ENCODE peak calls at places on chromosomes 3 and 15, in six cellular contexts. One of them, this sample, is unnamed.

GRCh38 chr3:126449621-126450051 is 26.1 kb downstream of the ZXDC start:
- DNase-seq in GM04504: no peak
- DNase-seq in HL-60: no peak
- DNase-seq in ELR: no peak
- DNase-seq in NCI-H774: no peak
- DNase-seq in T1000: no peak
- DNase-seq in this sample: no peak

GRCh38 chr3:54654776-54655175 is 273.1 kb downstream of the LRTM1 start:
- DNase-seq in GM04504: no peak
- DNase-seq in HL-60: no peak
- DNase-seq in ELR: no peak
- DNase-seq in NCI-H774: no peak
- DNase-seq in T1000: no peak
- DNase-seq in this sample: no peak

GRCh38 chr3:152322756-152323155 is 54.0 kb downstream of the MBNL1 start:
- DNase-seq in GM04504: no peak
- DNase-seq in HL-60: peak; percentile 67
- DNase-seq in ELR: no peak
- DNase-seq in NCI-H774: no peak
- DNase-seq in T1000: no peak
- DNase-seq in this sample: no peak

GRCh38 chr15:62112051-62112450 is 45.3 kb downstream of the C2CD4A start:
- DNase-seq in GM04504: no peak
- DNase-seq in HL-60: no peak
- DNase-seq in ELR: no peak
- DNase-seq in NCI-H774: no peak
- DNase-seq in T1000: no peak
- DNase-seq in this sample: no peak

GRCh38 chr15:88894348-88894818 is 961 bp downstream of the HAPLN3 start:
- DNase-seq in GM04504: no peak
- DNase-seq in HL-60: peak; percentile 43
- DNase-seq in ELR: peak; percentile 41
- DNase-seq in NCI-H774: peak; percentile 29
- DNase-seq in T1000: no peak
- DNase-seq in this sample: peak; percentile 81

GRCh38 chr15:33226559-33227181 is 32.2 kb upstream of the FMN1 start:
- DNase-seq in GM04504: no peak
- DNase-seq in HL-60: peak; percentile 68
- DNase-seq in ELR: peak; percentile 69
- DNase-seq in NCI-H774: peak; percentile 58
- DNase-seq in T1000: no peak
- DNase-seq in this sample: peak; percentile 50

GRCh38 chr15:70806992-70807712 is 43.8 kb upstream of the UACA start:
- DNase-seq in GM04504: no peak
- DNase-seq in HL-60: peak; percentile 78
- DNase-seq in ELR: peak; percentile 29
- DNase-seq in NCI-H774: no peak
- DNase-seq in T1000: no peak
- DNase-seq in this sample: no peak

GRCh38 chr3:129014148-129014547 is 13.0 kb downstream of the EFCC1 start:
- DNase-seq in GM04504: no peak
- DNase-seq in HL-60: no peak
- DNase-seq in ELR: no peak
- DNase-seq in NCI-H774: no peak
- DNase-seq in T1000: no peak
- DNase-seq in this sample: no peak

GRCh38 chr3:185537369-185537970 is 14.9 kb downstream of the LIPH start:
- DNase-seq in GM04504: peak; percentile 55
- DNase-seq in HL-60: peak; percentile 94
- DNase-seq in ELR: peak; percentile 93
- DNase-seq in NCI-H774: no peak
- DNase-seq in T1000: peak; percentile 72
- DNase-seq in this sample: no peak

GRCh38 chr3:126257174-126257573 is 76.8 kb upstream of the ALDH1L1 start:
- DNase-seq in GM04504: no peak
- DNase-seq in HL-60: no peak
- DNase-seq in ELR: no peak
- DNase-seq in NCI-H774: no peak
- DNase-seq in T1000: no peak
- DNase-seq in this sample: no peak

GRCh38 chr3:172591876-172592771 is 68.9 kb upstream of the TNFSF10 start:
- DNase-seq in GM04504: no peak
- DNase-seq in HL-60: peak; percentile 52
- DNase-seq in ELR: no peak
- DNase-seq in NCI-H774: no peak
- DNase-seq in T1000: no peak
- DNase-seq in this sample: peak; percentile 65

GRCh38 chr3:69710153-69710977 is 28.9 kb upstream of the MITF start:
- DNase-seq in GM04504: peak; percentile 33
- DNase-seq in HL-60: no peak
- DNase-seq in ELR: no peak
- DNase-seq in NCI-H774: no peak
- DNase-seq in T1000: peak; percentile 43
- DNase-seq in this sample: no peak

GRCh38 chr3:191417457-191417729 is 43.6 kb upstream of the PYDC2 start:
- DNase-seq in GM04504: no peak
- DNase-seq in HL-60: no peak
- DNase-seq in ELR: no peak
- DNase-seq in NCI-H774: no peak
- DNase-seq in T1000: no peak
- DNase-seq in this sample: no peak

GRCh38 chr3:152375546-152375945 is 106.8 kb downstream of the MBNL1 start:
- DNase-seq in GM04504: no peak
- DNase-seq in HL-60: no peak
- DNase-seq in ELR: peak; percentile 62
- DNase-seq in NCI-H774: no peak
- DNase-seq in T1000: no peak
- DNase-seq in this sample: no peak

GRCh38 chr15:101501703-101502373 is 12.3 kb upstream of the PCSK6 start:
- DNase-seq in GM04504: no peak
- DNase-seq in HL-60: no peak
- DNase-seq in ELR: peak; percentile 45
- DNase-seq in NCI-H774: no peak
- DNase-seq in T1000: no peak
- DNase-seq in this sample: peak; percentile 48

GRCh38 chr3:127420825-127421224 is 133.0 kb upstream of the PRR20G start:
- DNase-seq in GM04504: no peak
- DNase-seq in HL-60: no peak
- DNase-seq in ELR: no peak
- DNase-seq in NCI-H774: no peak
- DNase-seq in T1000: no peak
- DNase-seq in this sample: no peak

This sample was measured in T-helper 1 cell.